ENCODE peak calls at places on chromosomes 2 and 18, in nine cellular contexts. One of them, this sample, is unnamed.

GRCh38 chr2:219159771-219160185 is 837 bp downstream of the NHEJ1 start:
- DNase-seq in GM23338: peak
- DNase-seq in T follicular helper cell: no peak
- DNase-seq in activated CD4-positive, alpha-beta T cell treated with anti-CD3 and anti-CD28 coated beads, Interleukin-2, amount 10 ng/mL, durations not matched to agents 7 days and 5 days: no peak
- DNase-seq in tibial artery: no peak
- DNase-seq in endothelial cell of umbilical vein: no peak
- DNase-seq in transverse colon: no peak
- DNase-seq in NCI-H1105 treated with DMSO at 0.1 percent for 48 hours: no peak
- DNase-seq in EL: no peak
- DNase-seq in this sample: no peak

GRCh38 chr2:203164311-203164935 is 74.4 kb upstream of the CYP20A1 start:
- DNase-seq in GM23338: no peak
- DNase-seq in T follicular helper cell: no peak
- DNase-seq in activated CD4-positive, alpha-beta T cell treated with anti-CD3 and anti-CD28 coated beads, Interleukin-2, amount 10 ng/mL, durations not matched to agents 7 days and 5 days: no peak
- DNase-seq in tibial artery: no peak
- DNase-seq in endothelial cell of umbilical vein: no peak
- DNase-seq in transverse colon: no peak
- DNase-seq in NCI-H1105 treated with DMSO at 0.1 percent for 48 hours: no peak
- DNase-seq in EL: peak
- DNase-seq in this sample: no peak

GRCh38 chr2:206708286-206708685 is 9.9 kb downstream of the DYTN start:
- DNase-seq in GM23338: no peak
- DNase-seq in T follicular helper cell: no peak
- DNase-seq in activated CD4-positive, alpha-beta T cell treated with anti-CD3 and anti-CD28 coated beads, Interleukin-2, amount 10 ng/mL, durations not matched to agents 7 days and 5 days: no peak
- DNase-seq in tibial artery: no peak
- DNase-seq in endothelial cell of umbilical vein: no peak
- DNase-seq in transverse colon: no peak
- DNase-seq in NCI-H1105 treated with DMSO at 0.1 percent for 48 hours: no peak
- DNase-seq in EL: no peak
- DNase-seq in this sample: no peak

GRCh38 chr18:7233398-7233797 is 2.5 kb downstream of the LRRC30 start:
- DNase-seq in GM23338: no peak
- DNase-seq in T follicular helper cell: no peak
- DNase-seq in activated CD4-positive, alpha-beta T cell treated with anti-CD3 and anti-CD28 coated beads, Interleukin-2, amount 10 ng/mL, durations not matched to agents 7 days and 5 days: no peak
- DNase-seq in tibial artery: no peak
- DNase-seq in endothelial cell of umbilical vein: no peak
- DNase-seq in transverse colon: no peak
- DNase-seq in NCI-H1105 treated with DMSO at 0.1 percent for 48 hours: no peak
- DNase-seq in EL: no peak
- DNase-seq in this sample: no peak

GRCh38 chr2:236776695-236777251 is 207.1 kb downstream of the ACKR3 start:
- DNase-seq in GM23338: no peak
- DNase-seq in T follicular helper cell: no peak
- DNase-seq in activated CD4-positive, alpha-beta T cell treated with anti-CD3 and anti-CD28 coated beads, Interleukin-2, amount 10 ng/mL, durations not matched to agents 7 days and 5 days: no peak
- DNase-seq in tibial artery: peak
- DNase-seq in endothelial cell of umbilical vein: peak
- DNase-seq in transverse colon: no peak
- DNase-seq in NCI-H1105 treated with DMSO at 0.1 percent for 48 hours: no peak
- DNase-seq in EL: peak
- DNase-seq in this sample: no peak

GRCh38 chr2:127041259-127041970 is 65.5 kb downstream of the BIN1 start:
- DNase-seq in GM23338: no peak
- DNase-seq in T follicular helper cell: no peak
- DNase-seq in activated CD4-positive, alpha-beta T cell treated with anti-CD3 and anti-CD28 coated beads, Interleukin-2, amount 10 ng/mL, durations not matched to agents 7 days and 5 days: no peak
- DNase-seq in tibial artery: no peak
- DNase-seq in endothelial cell of umbilical vein: no peak
- DNase-seq in transverse colon: no peak
- DNase-seq in NCI-H1105 treated with DMSO at 0.1 percent for 48 hours: no peak
- DNase-seq in EL: no peak
- DNase-seq in this sample: no peak

GRCh38 chr2:60352491-60353405 is 200.7 kb downstream of the BCL11A start:
- DNase-seq in GM23338: no peak
- DNase-seq in T follicular helper cell: no peak
- DNase-seq in activated CD4-positive, alpha-beta T cell treated with anti-CD3 and anti-CD28 coated beads, Interleukin-2, amount 10 ng/mL, durations not matched to agents 7 days and 5 days: no peak
- DNase-seq in tibial artery: no peak
- DNase-seq in endothelial cell of umbilical vein: no peak
- DNase-seq in transverse colon: peak
- DNase-seq in NCI-H1105 treated with DMSO at 0.1 percent for 48 hours: peak
- DNase-seq in EL: no peak
- DNase-seq in this sample: no peak

GRCh38 chr2:162103443-162104009 is 29.5 kb upstream of the DPP4 start:
- DNase-seq in GM23338: no peak
- DNase-seq in T follicular helper cell: no peak
- DNase-seq in activated CD4-positive, alpha-beta T cell treated with anti-CD3 and anti-CD28 coated beads, Interleukin-2, amount 10 ng/mL, durations not matched to agents 7 days and 5 days: no peak
- DNase-seq in tibial artery: no peak
- DNase-seq in endothelial cell of umbilical vein: no peak
- DNase-seq in transverse colon: no peak
- DNase-seq in NCI-H1105 treated with DMSO at 0.1 percent for 48 hours: peak
- DNase-seq in EL: no peak
- DNase-seq in this sample: no peak

GRCh38 chr18:20988726-20989125 is 122.9 kb downstream of the ROCK1 start:
- DNase-seq in GM23338: no peak
- DNase-seq in T follicular helper cell: no peak
- DNase-seq in activated CD4-positive, alpha-beta T cell treated with anti-CD3 and anti-CD28 coated beads, Interleukin-2, amount 10 ng/mL, durations not matched to agents 7 days and 5 days: no peak
- DNase-seq in tibial artery: no peak
- DNase-seq in endothelial cell of umbilical vein: no peak
- DNase-seq in transverse colon: no peak
- DNase-seq in NCI-H1105 treated with DMSO at 0.1 percent for 48 hours: no peak
- DNase-seq in EL: no peak
- DNase-seq in this sample: no peak

GRCh38 chr18:55384551-55385275 is 203.3 kb downstream of the TCF4 start:
- DNase-seq in GM23338: peak
- DNase-seq in T follicular helper cell: no peak
- DNase-seq in activated CD4-positive, alpha-beta T cell treated with anti-CD3 and anti-CD28 coated beads, Interleukin-2, amount 10 ng/mL, durations not matched to agents 7 days and 5 days: no peak
- DNase-seq in tibial artery: no peak
- DNase-seq in endothelial cell of umbilical vein: peak
- DNase-seq in transverse colon: peak
- DNase-seq in NCI-H1105 treated with DMSO at 0.1 percent for 48 hours: peak
- DNase-seq in EL: peak
- DNase-seq in this sample: no peak

GRCh38 chr2:139674577-139674976 is 894.4 kb upstream of the NXPH2 start:
- DNase-seq in GM23338: no peak
- DNase-seq in T follicular helper cell: no peak
- DNase-seq in activated CD4-positive, alpha-beta T cell treated with anti-CD3 and anti-CD28 coated beads, Interleukin-2, amount 10 ng/mL, durations not matched to agents 7 days and 5 days: no peak
- DNase-seq in tibial artery: no peak
- DNase-seq in endothelial cell of umbilical vein: no peak
- DNase-seq in transverse colon: no peak
- DNase-seq in NCI-H1105 treated with DMSO at 0.1 percent for 48 hours: no peak
- DNase-seq in EL: no peak
- DNase-seq in this sample: no peak

GRCh38 chr2:199366406-199366805 is 91.3 kb downstream of the SATB2 start:
- DNase-seq in GM23338: no peak
- DNase-seq in T follicular helper cell: no peak
- DNase-seq in activated CD4-positive, alpha-beta T cell treated with anti-CD3 and anti-CD28 coated beads, Interleukin-2, amount 10 ng/mL, durations not matched to agents 7 days and 5 days: no peak
- DNase-seq in tibial artery: no peak
- DNase-seq in endothelial cell of umbilical vein: no peak
- DNase-seq in transverse colon: no peak
- DNase-seq in NCI-H1105 treated with DMSO at 0.1 percent for 48 hours: no peak
- DNase-seq in EL: no peak
- DNase-seq in this sample: no peak

GRCh38 chr2:170840717-170841210 is 24.1 kb downstream of the GAD1 start:
- DNase-seq in GM23338: no peak
- DNase-seq in T follicular helper cell: no peak
- DNase-seq in activated CD4-positive, alpha-beta T cell treated with anti-CD3 and anti-CD28 coated beads, Interleukin-2, amount 10 ng/mL, durations not matched to agents 7 days and 5 days: no peak
- DNase-seq in tibial artery: no peak
- DNase-seq in endothelial cell of umbilical vein: no peak
- DNase-seq in transverse colon: no peak
- DNase-seq in NCI-H1105 treated with DMSO at 0.1 percent for 48 hours: no peak
- DNase-seq in EL: no peak
- DNase-seq in this sample: no peak

This sample was measured in T-helper 2 cell.